ENCODE peak calls at places on chromosomes 3 and 15, in five cellular contexts. Q is GM03348, W is epithelial cell of prostate, R is neuronal stem cell, J is adrenal gland. L is an unnamed sample.
A peak's percentile ranks its signal among the peaks of the same experiment; 100 is the strongest.

GRCh38 chr3:177758131-177758530 is 560.8 kb upstream of the TBL1XR1 start:
- DNase-seq in Q (no peak), W (no peak), R (no peak), J (no peak), L (no peak)

GRCh38 chr3:107604057-107604802 is 81.5 kb downstream of the BBX start:
- DNase-seq in Q (peak; percentile 42), W (no peak), R (no peak), J (no peak), L (no peak)

GRCh38 chr3:28013864-28014473 is 227.4 kb upstream of the CMC1 start:
- DNase-seq in Q (no peak), W (no peak), R (no peak), J (no peak), L (no peak)

GRCh38 chr3:184289426-184289938 is 9.6 kb upstream of the PSMD2 start:
- DNase-seq in Q (peak; percentile 76), W (no peak), R (peak; percentile 54), J (peak; percentile 46), L (peak; percentile 77)

GRCh38 chr15:70535071-70535954 is 228.0 kb downstream of the UACA start:
- DNase-seq in Q (no peak), W (no peak), R (no peak), J (no peak), L (no peak)

GRCh38 chr3:99972380-99973104 is 141.8 kb downstream of the FILIP1L start:
- DNase-seq in Q (no peak), W (no peak), R (no peak), J (no peak), L (no peak)

GRCh38 chr15:65027593-65027992 is 1.8 kb downstream of the MTFMT start:
- DNase-seq in Q (no peak), W (no peak), R (no peak), J (no peak), L (no peak)

GRCh38 chr15:64912379-64912778 is 677 bp downstream of the ANKDD1A start:
- DNase-seq in Q (no peak), W (no peak), R (no peak), J (peak; percentile 46), L (peak; percentile 17)

GRCh38 chr3:12046406-12046805 is 42.2 kb downstream of the SYN2 start:
- DNase-seq in Q (no peak), W (no peak), R (no peak), J (no peak), L (peak; percentile 7)

GRCh38 chr15:82647045-82647834 is at the start of gene CPEB1:
- DNase-seq in Q (peak; percentile 90), W (no peak), R (no peak), J (peak; percentile 70), L (peak; percentile 65)

GRCh38 chr3:147680820-147681488 is 271.8 kb downstream of the ZIC1 start:
- DNase-seq in Q (no peak), W (no peak), R (no peak), J (no peak), L (no peak)

GRCh38 chr3:52333869-52334557 is 17.9 kb downstream of the DNAH1 start:
- DNase-seq in Q (no peak), W (peak; percentile 34), R (no peak), J (no peak), L (no peak)

GRCh38 chr3:168952551-168952950 is 711.0 kb downstream of the MECOM start:
- DNase-seq in Q (peak; percentile 23), W (no peak), R (no peak), J (no peak), L (no peak)

GRCh38 chr3:69204315-69204957 is 82.0 kb upstream of the LMOD3 start:
- DNase-seq in Q (no peak), W (peak; percentile 68), R (no peak), J (no peak), L (no peak)

GRCh38 chr3:134312873-134313838 is 61.1 kb downstream of the AMOTL2 start:
- DNase-seq in Q (peak; percentile 91), W (no peak), R (peak; percentile 68), J (peak; percentile 83), L (peak; percentile 94)

GRCh38 chr3:13349823-13350222 is 70.3 kb downstream of the NUP210 start:
- DNase-seq in Q (no peak), W (no peak), R (peak; percentile 58), J (no peak), L (peak; percentile 86)

GRCh38 chr15:41961014-41961518 is 11.3 kb downstream of the EHD4 start:
- DNase-seq in Q (no peak), W (no peak), R (no peak), J (no peak), L (no peak)

GRCh38 chr3:167936010-167936409 is 159.7 kb downstream of the GOLIM4 start:
- DNase-seq in Q (no peak), W (no peak), R (no peak), J (no peak), L (no peak)

L was measured in neural progenitor cell.